ENCODE peak calls at places on chromosomes 11 and 22, in ten cellular contexts. H, S, T, F, L, A, J, M, R and E are unnamed samples. For H3K4me1, the result is how much of the 10 kb centered on the place peaks cover.

GRCh38 chr11:82995754-82996398 is 75.8 kb downstream of the RAB30 start:
- DNase-seq in H (no peak), S (no peak), T (no peak), F (no peak), L (no peak), A (no peak), J (no peak), M (no peak), R (no peak), E (no peak)

GRCh38 chr11:29507381-29507780 is 509.4 kb downstream of the KCNA4 start:
- DNase-seq in H (no peak), S (no peak), T (no peak), F (no peak), L (no peak), A (no peak), J (no peak), M (no peak), R (no peak), E (no peak)

GRCh38 chr11:133908827-133909226 is 47.9 kb downstream of the IGSF9B start:
- DNase-seq in H (no peak), S (no peak), T (no peak), F (no peak), L (no peak), A (no peak), J (no peak), M (no peak), R (no peak), E (no peak)

GRCh38 chr11:69819109-69819490 is at the start of gene FGF3:
- DNase-seq in H (no peak), S (no peak), T (no peak), F (no peak), L (no peak), A (no peak), J (no peak), M (no peak), R (no peak), E (no peak)

GRCh38 chr11:78228467-78228866 is 39.7 kb downstream of the USP35 start:
- DNase-seq in H (peak), S (no peak), T (peak), F (peak), L (peak), A (peak), J (no peak), M (no peak), R (no peak), E (peak)

GRCh38 chr22:31199187-31199586 is 12.9 kb upstream of the LIMK2 start:
- DNase-seq in H (no peak), S (no peak), T (no peak), F (no peak), L (no peak), A (no peak), J (no peak), M (no peak), R (no peak), E (no peak)

GRCh38 chr22:22886546-22886945 is 1.1 kb upstream of the IGLL5 start:
- DNase-seq in H (no peak), S (no peak), T (no peak), F (no peak), L (no peak), A (no peak), J (no peak), M (no peak), R (no peak), E (no peak)

GRCh38 chr11:4826425-4826824 is 5.3 kb downstream of the OR51F2 start:
- DNase-seq in H (no peak), S (no peak), T (peak), F (peak), L (no peak), A (no peak), J (no peak), M (no peak), R (no peak), E (no peak)

GRCh38 chr22:37401401-37401859 is 25.8 kb downstream of the ELFN2 start:
- DNase-seq in H (no peak), S (no peak), T (no peak), F (no peak), L (no peak), A (no peak), J (peak), M (no peak), R (peak), E (peak)

GRCh38 chr11:107570015-107570414 is 4.5 kb upstream of the ALKBH8 start:
- DNase-seq in H (no peak), S (no peak), T (no peak), F (no peak), L (no peak), A (no peak), J (no peak), M (no peak), R (no peak), E (no peak)

GRCh38 chr22:26592368-26593015 is 2.6 kb upstream of the TPST2 start:
- DNase-seq in H (no peak), S (no peak), T (no peak), F (no peak), L (peak), A (no peak), J (no peak), M (no peak), R (no peak), E (peak)

GRCh38 chr11:68756171-68756766 is 4.9 kb upstream of the TESMIN start:
- DNase-seq in H (no peak), S (no peak), T (no peak), F (no peak), L (no peak), A (peak), J (no peak), M (no peak), R (no peak), E (no peak)

GRCh38 chr11:129286813-129287212 is 88.8 kb upstream of the BARX2 start:
- DNase-seq in H (no peak), S (no peak), T (no peak), F (no peak), L (no peak), A (peak), J (peak), M (no peak), R (no peak), E (no peak)

GRCh38 chr11:102390667-102391449 is 43.8 kb downstream of the BIRC2 start:
- DNase-seq in H (peak), S (peak), T (peak), F (peak), L (peak), A (peak), J (peak), M (no peak), R (peak), E (peak)

GRCh38 chr11:47595967-47596366 is 1.8 kb upstream of the C1QTNF4 start:
- DNase-seq in H (no peak), S (no peak), T (no peak), F (no peak), L (no peak), A (no peak), J (no peak), M (no peak), R (no peak), E (no peak)

GRCh38 chr22:50498322-50498861 is 9.1 kb downstream of the LMF2 start:
- DNase-seq in H (peak), S (peak), T (peak), F (peak), L (peak), A (peak), J (peak), M (peak), R (peak), E (peak)

GRCh38 chr11:2394818-2395105 is 5.8 kb upstream of the TSSC4 start:
- DNase-seq in H (no peak), S (no peak), T (no peak), F (no peak), L (no peak), A (no peak), J (no peak), M (no peak), R (no peak), E (no peak)
- H3K4me1 ChIP-seq in H (under half), S (under half), T (under half), F (under half), L (half or more), A (under half), J (under half), M (under half), R (under half), E (under half)

DNA sequence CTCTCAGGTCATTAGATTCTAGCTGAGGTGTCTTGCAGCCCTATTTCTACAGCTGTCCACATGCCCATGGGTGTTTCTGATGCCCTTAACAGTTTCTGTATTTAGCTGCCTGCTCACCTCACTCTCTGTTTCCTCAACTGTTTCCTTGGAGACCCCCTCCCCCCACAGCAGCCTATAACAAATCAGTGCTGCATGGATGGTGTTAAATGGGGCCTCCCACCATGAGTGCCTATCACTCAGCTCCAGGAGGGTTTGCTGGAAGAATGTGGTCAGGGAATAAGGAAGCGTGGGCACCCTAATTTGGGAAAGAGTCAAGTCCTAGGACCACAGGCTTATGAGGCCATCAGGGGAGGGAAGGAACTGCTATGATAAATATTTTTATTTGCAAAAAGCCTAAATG is 8.6 kb downstream of the KLHL35 start:
- DNase-seq in H (peak), S (no peak), T (no peak), F (peak), L (no peak), A (no peak), J (no peak), M (no peak), R (no peak), E (no peak)
- H3K4me3 ChIP-seq in H (no peak), S (no peak), T (no peak), F (peak), L (no peak), A (no peak), J (no peak), M (no peak), R (no peak), E (no peak)

DNA sequence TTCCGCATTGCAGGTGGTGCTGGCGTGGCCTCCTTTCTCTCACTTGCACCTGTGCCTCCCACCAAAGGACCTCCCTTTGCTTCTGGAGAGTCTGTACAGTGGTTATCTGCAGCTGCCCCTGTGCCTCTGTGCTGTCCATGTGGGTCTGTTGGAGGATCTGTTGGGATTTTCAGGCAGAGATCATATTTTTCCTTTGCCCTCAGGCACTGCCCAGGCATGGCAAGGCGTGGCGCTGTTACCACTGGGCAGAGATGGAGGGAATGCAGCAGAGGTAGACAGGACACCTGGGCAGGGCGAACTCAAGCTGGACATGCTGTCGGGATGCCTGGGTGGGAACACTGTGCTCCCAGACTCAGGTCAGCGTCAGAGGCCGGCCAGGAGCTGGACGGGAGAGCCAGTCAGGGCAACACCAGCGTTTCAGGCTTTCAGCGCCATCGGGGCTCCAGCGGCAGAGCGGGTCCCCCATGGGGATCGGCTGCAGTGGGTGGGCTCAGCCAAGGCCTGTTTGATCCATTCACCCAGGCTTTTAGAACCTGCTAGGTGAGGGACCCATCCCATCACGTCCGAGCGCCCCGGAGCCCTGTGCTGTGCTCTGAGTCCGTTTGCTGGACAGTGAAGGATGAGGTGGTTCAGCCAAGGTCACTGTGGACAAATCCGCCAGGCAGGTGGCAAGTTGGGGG is 718.9 kb downstream of the BRD1 start:
- DNase-seq in H (no peak), S (no peak), T (no peak), F (no peak), L (no peak), A (no peak), J (no peak), M (no peak), R (no peak), E (no peak)
- TF ChIP-seq CTCF in H (no peak), S (no peak), T (no peak), F (no peak), L (no peak), A (no peak), J (no peak), M (no peak), R (no peak), E (no peak)

GRCh38 chr11:11845066-11845465 is 3.3 kb downstream of the USP47 start:
- DNase-seq in H (no peak), S (no peak), T (peak), F (no peak), L (no peak), A (peak), J (no peak), M (no peak), R (peak), E (no peak)

GRCh38 chr11:11845551-11845950 is 3.8 kb downstream of the USP47 start:
- DNase-seq in H (no peak), S (no peak), T (no peak), F (no peak), L (no peak), A (peak), J (no peak), M (no peak), R (no peak), E (no peak)

GRCh38 chr11:11844272-11844671 is 2.5 kb downstream of the USP47 start:
- DNase-seq in H (no peak), S (no peak), T (peak), F (no peak), L (no peak), A (no peak), J (no peak), M (no peak), R (no peak), E (no peak)

GRCh38 chr11:11849127-11849746 is 7.5 kb downstream of the USP47 start:
- DNase-seq in H (peak), S (peak), T (peak), F (peak), L (peak), A (peak), J (peak), M (no peak), R (peak), E (peak)

DNA sequence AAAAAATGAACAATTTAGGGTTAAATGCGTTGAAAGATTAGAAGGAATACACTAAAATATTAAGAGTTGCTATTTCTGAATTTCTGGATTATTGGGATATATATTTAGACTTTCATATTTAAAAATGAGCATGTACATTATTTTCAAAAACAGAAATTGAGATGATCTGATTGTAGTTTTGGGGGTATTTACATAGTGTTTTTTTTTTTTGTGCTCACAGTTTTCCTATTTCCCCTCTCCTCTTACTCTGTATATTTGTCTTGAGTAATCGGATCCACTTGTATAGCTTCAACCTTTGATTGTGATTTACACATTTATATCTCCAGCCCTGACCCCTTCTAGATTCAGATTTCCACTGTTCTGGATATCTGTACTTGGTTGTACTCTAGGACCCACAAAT is 5.3 kb downstream of the USP47 start:
- DNase-seq in H (no peak), S (no peak), T (no peak), F (no peak), L (no peak), A (no peak), J (no peak), M (no peak), R (no peak), E (no peak)
- H3K4me1 ChIP-seq in H (half or more), S (under half), T (half or more), F (under half), L (under half), A (under half), J (under half), M (under half), R (half or more), E (under half)